ENCODE peak calls at places on chromosomes 2 and 18, in eight cellular contexts. One of them, this sample, is unnamed.

GRCh38 chr18:13622751-13623150 is 103.6 kb downstream of the FAM210A start:
- DNase-seq in kidney: no peak
- DNase-seq in WERI-Rb-1: no peak
- DNase-seq in left lung: no peak
- DNase-seq in prostate gland: no peak
- DNase-seq in H9: no peak
- DNase-seq in endodermal cell: no peak
- DNase-seq in brain microvascular endothelial cell: no peak
- DNase-seq in this sample: no peak

GRCh38 chr2:225597911-225598310 is 198.4 kb downstream of the NYAP2 start:
- DNase-seq in kidney: no peak
- DNase-seq in WERI-Rb-1: no peak
- DNase-seq in left lung: no peak
- DNase-seq in prostate gland: no peak
- DNase-seq in H9: no peak
- DNase-seq in endodermal cell: no peak
- DNase-seq in brain microvascular endothelial cell: peak
- DNase-seq in this sample: no peak

GRCh38 chr2:44495035-44495434 is 133.3 kb downstream of the CAMKMT start:
- DNase-seq in kidney: no peak
- DNase-seq in WERI-Rb-1: no peak
- DNase-seq in left lung: no peak
- DNase-seq in prostate gland: no peak
- DNase-seq in H9: no peak
- DNase-seq in endodermal cell: no peak
- DNase-seq in brain microvascular endothelial cell: no peak
- DNase-seq in this sample: no peak

GRCh38 chr2:50225021-50225928 is 806.7 kb downstream of the NRXN1 start:
- DNase-seq in kidney: no peak
- DNase-seq in WERI-Rb-1: no peak
- DNase-seq in left lung: no peak
- DNase-seq in prostate gland: no peak
- DNase-seq in H9: peak
- DNase-seq in endodermal cell: peak
- DNase-seq in brain microvascular endothelial cell: no peak
- DNase-seq in this sample: no peak

GRCh38 chr2:128139624-128140023 is 48.6 kb downstream of the UGGT1 start:
- DNase-seq in kidney: no peak
- DNase-seq in WERI-Rb-1: no peak
- DNase-seq in left lung: no peak
- DNase-seq in prostate gland: no peak
- DNase-seq in H9: no peak
- DNase-seq in endodermal cell: no peak
- DNase-seq in brain microvascular endothelial cell: no peak
- DNase-seq in this sample: no peak

GRCh38 chr2:64988420-64989125 is 626 bp upstream of the SLC1A4 start:
- DNase-seq in kidney: peak
- DNase-seq in WERI-Rb-1: peak
- DNase-seq in left lung: peak
- DNase-seq in prostate gland: peak
- DNase-seq in H9: peak
- DNase-seq in endodermal cell: peak
- DNase-seq in brain microvascular endothelial cell: peak
- DNase-seq in this sample: peak

GRCh38 chr18:50469380-50469781 is 90.5 kb upstream of the MAPK4 start:
- DNase-seq in kidney: no peak
- DNase-seq in WERI-Rb-1: no peak
- DNase-seq in left lung: no peak
- DNase-seq in prostate gland: no peak
- DNase-seq in H9: no peak
- DNase-seq in endodermal cell: no peak
- DNase-seq in brain microvascular endothelial cell: no peak
- DNase-seq in this sample: no peak

GRCh38 chr2:31440764-31441163 is 26.2 kb upstream of the XDH start:
- DNase-seq in kidney: no peak
- DNase-seq in WERI-Rb-1: no peak
- DNase-seq in left lung: no peak
- DNase-seq in prostate gland: no peak
- DNase-seq in H9: no peak
- DNase-seq in endodermal cell: no peak
- DNase-seq in brain microvascular endothelial cell: peak
- DNase-seq in this sample: peak

GRCh38 chr2:109173311-109174171 is 44.5 kb downstream of the SH3RF3 start:
- DNase-seq in kidney: peak
- DNase-seq in WERI-Rb-1: no peak
- DNase-seq in left lung: peak
- DNase-seq in prostate gland: peak
- DNase-seq in H9: no peak
- DNase-seq in endodermal cell: peak
- DNase-seq in brain microvascular endothelial cell: peak
- DNase-seq in this sample: no peak

GRCh38 chr2:203951366-203951902 is 14.9 kb downstream of the ICOS start:
- DNase-seq in kidney: no peak
- DNase-seq in WERI-Rb-1: no peak
- DNase-seq in left lung: no peak
- DNase-seq in prostate gland: no peak
- DNase-seq in H9: no peak
- DNase-seq in endodermal cell: no peak
- DNase-seq in brain microvascular endothelial cell: no peak
- DNase-seq in this sample: no peak

GRCh38 chr2:205684871-205685313 is 2.6 kb downstream of the NRP2 start:
- DNase-seq in kidney: peak
- DNase-seq in WERI-Rb-1: no peak
- DNase-seq in left lung: no peak
- DNase-seq in prostate gland: no peak
- DNase-seq in H9: peak
- DNase-seq in endodermal cell: no peak
- DNase-seq in brain microvascular endothelial cell: no peak
- DNase-seq in this sample: no peak

GRCh38 chr18:35162995-35163394 is 77.8 kb upstream of the ZNF397 start:
- DNase-seq in kidney: no peak
- DNase-seq in WERI-Rb-1: no peak
- DNase-seq in left lung: no peak
- DNase-seq in prostate gland: no peak
- DNase-seq in H9: no peak
- DNase-seq in endodermal cell: no peak
- DNase-seq in brain microvascular endothelial cell: no peak
- DNase-seq in this sample: peak

GRCh38 chr2:126703311-126703710 is 47.4 kb downstream of the GYPC start:
- DNase-seq in kidney: no peak
- DNase-seq in WERI-Rb-1: no peak
- DNase-seq in left lung: no peak
- DNase-seq in prostate gland: no peak
- DNase-seq in H9: no peak
- DNase-seq in endodermal cell: peak
- DNase-seq in brain microvascular endothelial cell: no peak
- DNase-seq in this sample: no peak

GRCh38 chr2:126698376-126698775 is 42.4 kb downstream of the GYPC start:
- DNase-seq in kidney: no peak
- DNase-seq in WERI-Rb-1: peak
- DNase-seq in left lung: no peak
- DNase-seq in prostate gland: no peak
- DNase-seq in H9: no peak
- DNase-seq in endodermal cell: peak
- DNase-seq in brain microvascular endothelial cell: no peak
- DNase-seq in this sample: no peak

GRCh38 chr2:126698991-126699390 is 43.0 kb downstream of the GYPC start:
- DNase-seq in kidney: no peak
- DNase-seq in WERI-Rb-1: peak
- DNase-seq in left lung: no peak
- DNase-seq in prostate gland: no peak
- DNase-seq in H9: no peak
- DNase-seq in endodermal cell: peak
- DNase-seq in brain microvascular endothelial cell: no peak
- DNase-seq in this sample: no peak

GRCh38 chr2:126700677-126701076 is 44.7 kb downstream of the GYPC start:
- DNase-seq in kidney: no peak
- DNase-seq in WERI-Rb-1: no peak
- DNase-seq in left lung: no peak
- DNase-seq in prostate gland: no peak
- DNase-seq in H9: no peak
- DNase-seq in endodermal cell: peak
- DNase-seq in brain microvascular endothelial cell: peak
- DNase-seq in this sample: no peak

GRCh38 chr2:126700073-126700581 is 44.2 kb downstream of the GYPC start:
- DNase-seq in kidney: no peak
- DNase-seq in WERI-Rb-1: no peak
- DNase-seq in left lung: no peak
- DNase-seq in prostate gland: no peak
- DNase-seq in H9: peak
- DNase-seq in endodermal cell: peak
- DNase-seq in brain microvascular endothelial cell: no peak
- DNase-seq in this sample: no peak
- H3K27ac ChIP-seq in kidney: no peak
- H3K27ac ChIP-seq in WERI-Rb-1: no peak
- H3K27ac ChIP-seq in left lung: peak
- H3K27ac ChIP-seq in prostate gland: no peak
- H3K27ac ChIP-seq in H9: no peak
- H3K27ac ChIP-seq in endodermal cell: peak
- H3K27ac ChIP-seq in brain microvascular endothelial cell: no peak
- H3K27ac ChIP-seq in this sample: no peak

GRCh38 chr2:75788925-75789324 is 78.2 kb upstream of the GCFC2 start:
- DNase-seq in kidney: no peak
- DNase-seq in WERI-Rb-1: no peak
- DNase-seq in left lung: no peak
- DNase-seq in prostate gland: no peak
- DNase-seq in H9: no peak
- DNase-seq in endodermal cell: no peak
- DNase-seq in brain microvascular endothelial cell: peak
- DNase-seq in this sample: peak

GRCh38 chr2:75788154-75788553 is 77.4 kb upstream of the GCFC2 start:
- DNase-seq in kidney: no peak
- DNase-seq in WERI-Rb-1: no peak
- DNase-seq in left lung: peak
- DNase-seq in prostate gland: no peak
- DNase-seq in H9: no peak
- DNase-seq in endodermal cell: no peak
- DNase-seq in brain microvascular endothelial cell: no peak
- DNase-seq in this sample: no peak

GRCh38 chr2:75790121-75790520 is 79.4 kb upstream of the GCFC2 start:
- DNase-seq in kidney: no peak
- DNase-seq in WERI-Rb-1: no peak
- DNase-seq in left lung: no peak
- DNase-seq in prostate gland: no peak
- DNase-seq in H9: no peak
- DNase-seq in endodermal cell: no peak
- DNase-seq in brain microvascular endothelial cell: no peak
- DNase-seq in this sample: no peak

GRCh38 chr2:75790790-75791467 is 80.2 kb upstream of the GCFC2 start:
- DNase-seq in kidney: no peak
- DNase-seq in WERI-Rb-1: no peak
- DNase-seq in left lung: no peak
- DNase-seq in prostate gland: no peak
- DNase-seq in H9: no peak
- DNase-seq in endodermal cell: no peak
- DNase-seq in brain microvascular endothelial cell: no peak
- DNase-seq in this sample: no peak

DNA sequence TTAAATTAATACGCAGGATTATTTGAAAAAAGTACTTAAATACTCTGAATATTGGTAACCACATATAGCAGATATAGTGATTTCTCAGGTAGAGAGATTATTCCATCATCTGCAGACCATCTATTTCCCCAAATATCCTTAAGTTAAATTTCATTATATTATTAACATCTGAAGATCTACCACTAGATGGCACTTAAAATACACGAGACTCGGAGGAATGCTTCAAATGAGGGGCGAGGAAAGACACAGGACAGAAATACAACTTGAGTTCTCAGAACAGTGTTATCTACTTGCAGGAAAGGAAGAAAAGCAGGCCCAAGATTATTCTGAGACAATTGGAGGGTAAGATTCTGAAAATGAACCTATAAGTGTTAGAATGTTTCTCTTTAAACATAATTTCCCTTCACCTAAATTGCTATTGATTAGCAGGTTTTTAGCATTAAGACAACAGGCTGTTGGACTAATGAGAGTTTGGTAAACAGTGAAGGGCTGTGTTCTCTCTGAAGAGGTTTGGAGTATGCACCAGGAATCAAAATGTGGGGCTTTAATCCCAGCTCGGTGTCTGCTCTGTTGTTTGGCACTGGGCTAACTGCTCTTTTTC is 76.9 kb upstream of the GCFC2 start:
- DNase-seq in kidney: no peak
- DNase-seq in WERI-Rb-1: no peak
- DNase-seq in left lung: no peak
- DNase-seq in prostate gland: no peak
- DNase-seq in H9: no peak
- DNase-seq in endodermal cell: no peak
- DNase-seq in brain microvascular endothelial cell: peak
- DNase-seq in this sample: no peak
- TF ChIP-seq CTCF in kidney: peak
- TF ChIP-seq CTCF in WERI-Rb-1: no peak
- TF ChIP-seq CTCF in left lung: peak
- TF ChIP-seq CTCF in prostate gland: no peak
- TF ChIP-seq CTCF in H9: peak
- TF ChIP-seq CTCF in endodermal cell: peak
- TF ChIP-seq CTCF in brain microvascular endothelial cell: peak
- TF ChIP-seq CTCF in this sample: peak

DNA sequence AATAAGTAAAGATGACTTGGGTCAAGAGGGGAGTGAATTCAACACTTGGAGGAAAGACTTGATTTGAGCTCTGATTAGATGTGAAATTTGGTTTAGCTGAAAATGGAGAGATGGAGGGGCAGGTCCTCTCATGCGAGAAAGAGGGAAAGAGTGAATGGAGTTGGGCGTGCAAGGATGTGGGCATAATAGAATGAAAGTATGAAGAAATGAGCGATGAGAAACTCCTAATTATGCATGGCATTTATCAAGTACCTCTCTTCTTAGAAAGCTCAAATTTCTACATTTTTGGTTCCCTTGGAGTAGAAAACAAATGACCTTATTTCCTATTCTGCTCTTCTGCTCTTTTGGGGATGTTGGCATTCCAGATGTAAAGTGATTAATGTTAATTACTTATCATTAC is 161.5 kb downstream of the PHLPP1 start:
- DNase-seq in kidney: no peak
- DNase-seq in WERI-Rb-1: no peak
- DNase-seq in left lung: no peak
- DNase-seq in prostate gland: no peak
- DNase-seq in H9: no peak
- DNase-seq in endodermal cell: no peak
- DNase-seq in brain microvascular endothelial cell: no peak
- DNase-seq in this sample: no peak
- H3K27ac ChIP-seq in kidney: no peak
- H3K27ac ChIP-seq in WERI-Rb-1: no peak
- H3K27ac ChIP-seq in left lung: no peak
- H3K27ac ChIP-seq in prostate gland: no peak
- H3K27ac ChIP-seq in H9: peak
- H3K27ac ChIP-seq in endodermal cell: peak
- H3K27ac ChIP-seq in brain microvascular endothelial cell: no peak
- H3K27ac ChIP-seq in this sample: no peak

DNA sequence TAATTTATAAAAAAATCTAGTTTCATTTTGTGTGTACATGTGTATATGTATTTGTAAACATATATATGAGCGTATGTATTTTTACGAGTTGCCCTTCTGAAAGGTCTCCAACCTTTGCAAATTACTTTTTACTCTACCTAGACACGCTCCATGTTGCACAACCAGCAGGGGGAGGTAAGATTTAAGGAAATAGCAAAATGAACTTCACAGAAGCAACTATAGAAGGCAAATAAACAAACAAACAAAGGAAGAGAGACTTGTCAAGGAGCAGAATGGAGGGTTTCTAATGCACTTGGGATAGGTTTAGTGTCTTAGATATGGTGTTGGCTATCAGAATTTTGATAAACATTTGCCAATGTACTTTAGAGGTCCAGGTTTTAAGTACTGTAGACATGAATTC is 820.5 kb upstream of the POU3F3 start:
- DNase-seq in kidney: no peak
- DNase-seq in WERI-Rb-1: no peak
- DNase-seq in left lung: no peak
- DNase-seq in prostate gland: no peak
- DNase-seq in H9: no peak
- DNase-seq in endodermal cell: peak
- DNase-seq in brain microvascular endothelial cell: no peak
- DNase-seq in this sample: no peak
- TF ChIP-seq CTCF in kidney: peak
- TF ChIP-seq CTCF in WERI-Rb-1: no peak
- TF ChIP-seq CTCF in left lung: peak
- TF ChIP-seq CTCF in prostate gland: no peak
- TF ChIP-seq CTCF in H9: peak
- TF ChIP-seq CTCF in endodermal cell: peak
- TF ChIP-seq CTCF in brain microvascular endothelial cell: no peak
- TF ChIP-seq CTCF in this sample: peak

This sample was measured in foreskin keratinocyte.